ENCODE peak calls at places on chromosomes 5 and 9, in four cellular contexts. H, W, P and S are unnamed samples.
A peak's percentile ranks its signal among the peaks of the same experiment; 100 is the strongest.

GRCh38 chr5:6719896-6720560 is 6.8 kb downstream of the TENT4A start:
- DNase-seq in H (no peak), W (no peak), P (no peak), S (no peak)

GRCh38 chr5:11912-12311 is 80.1 kb upstream of the PLEKHG4B start:
- DNase-seq in H (no peak), W (no peak), P (no peak), S (peak; percentile 28)

GRCh38 chr5:64108674-64109073 is 57.0 kb upstream of the RNF180 start:
- DNase-seq in H (peak; percentile 79), W (no peak), P (no peak), S (no peak)

GRCh38 chr5:111266491-111266890 is 42.3 kb downstream of the CAMK4 start:
- DNase-seq in H (no peak), W (no peak), P (no peak), S (no peak)

GRCh38 chr9:17799383-17799782 is 220.5 kb downstream of the SH3GL2 start:
- DNase-seq in H (no peak), W (no peak), P (no peak), S (no peak)

GRCh38 chr9:129998491-129999122 is 44.4 kb downstream of the FNBP1 start:
- DNase-seq in H (no peak), W (no peak), P (no peak), S (no peak)

GRCh38 chr5:93303291-93303691 is 277.7 kb downstream of the NR2F1-AS1 start:
- DNase-seq in H (no peak), W (no peak), P (no peak), S (no peak)

GRCh38 chr5:53643445-53643844 is 83.0 kb downstream of the NDUFS4 start:
- DNase-seq in H (no peak), W (no peak), P (no peak), S (no peak)

GRCh38 chr9:125822902-125823301 is 75.7 kb downstream of the PBX3 start:
- DNase-seq in H (no peak), W (no peak), P (no peak), S (no peak)